ENCODE peak calls at places on chromosomes 11 and 22, in nine cellular contexts. One of them, this sample, is unnamed.

GRCh38 chr22:17106785-17107546 is 14.2 kb downstream of the TMEM121B start:
- DNase-seq in esophagus squamous epithelium: no peak
- DNase-seq in tibial artery: peak; percentile 64
- DNase-seq in HL-60: peak; percentile 98
- DNase-seq in H9: no peak
- DNase-seq in cardiac muscle cell: no peak
- DNase-seq in kidney: no peak
- DNase-seq in HepG2: no peak
- DNase-seq in stomach: no peak
- DNase-seq in this sample: no peak

GRCh38 chr22:49869855-49870712 is 16.4 kb downstream of the ZBED4 start:
- DNase-seq in esophagus squamous epithelium: no peak
- DNase-seq in tibial artery: no peak
- DNase-seq in HL-60: no peak
- DNase-seq in H9: no peak
- DNase-seq in cardiac muscle cell: no peak
- DNase-seq in kidney: no peak
- DNase-seq in HepG2: no peak
- DNase-seq in stomach: no peak
- DNase-seq in this sample: no peak

GRCh38 chr22:37454857-37455686 is 27.8 kb upstream of the ELFN2 start:
- DNase-seq in esophagus squamous epithelium: no peak
- DNase-seq in tibial artery: no peak
- DNase-seq in HL-60: no peak
- DNase-seq in H9: no peak
- DNase-seq in cardiac muscle cell: peak; percentile 91
- DNase-seq in kidney: no peak
- DNase-seq in HepG2: peak; percentile 88
- DNase-seq in stomach: peak; percentile 45
- DNase-seq in this sample: no peak

GRCh38 chr11:130313383-130314183 is 1.1 kb downstream of the ZBTB44 start:
- DNase-seq in esophagus squamous epithelium: no peak
- DNase-seq in tibial artery: no peak
- DNase-seq in HL-60: no peak
- DNase-seq in H9: no peak
- DNase-seq in cardiac muscle cell: peak; percentile 3
- DNase-seq in kidney: no peak
- DNase-seq in HepG2: no peak
- DNase-seq in stomach: no peak
- DNase-seq in this sample: no peak

GRCh38 chr11:27913650-27914049 is 194.3 kb downstream of the KIF18A start:
- DNase-seq in esophagus squamous epithelium: no peak
- DNase-seq in tibial artery: no peak
- DNase-seq in HL-60: no peak
- DNase-seq in H9: no peak
- DNase-seq in cardiac muscle cell: peak; percentile 61
- DNase-seq in kidney: no peak
- DNase-seq in HepG2: no peak
- DNase-seq in stomach: no peak
- DNase-seq in this sample: no peak

GRCh38 chr11:119427279-119427678 is 4.3 kb upstream of the THY1 start:
- DNase-seq in esophagus squamous epithelium: no peak
- DNase-seq in tibial artery: no peak
- DNase-seq in HL-60: peak; percentile 44
- DNase-seq in H9: no peak
- DNase-seq in cardiac muscle cell: peak; percentile 64
- DNase-seq in kidney: no peak
- DNase-seq in HepG2: no peak
- DNase-seq in stomach: no peak
- DNase-seq in this sample: no peak

GRCh38 chr11:107741044-107741823 is 29.4 kb upstream of the SLN start:
- DNase-seq in esophagus squamous epithelium: no peak
- DNase-seq in tibial artery: no peak
- DNase-seq in HL-60: peak; percentile 23
- DNase-seq in H9: no peak
- DNase-seq in cardiac muscle cell: peak; percentile 55
- DNase-seq in kidney: no peak
- DNase-seq in HepG2: peak; percentile 21
- DNase-seq in stomach: no peak
- DNase-seq in this sample: no peak

GRCh38 chr11:34192481-34193401 is 87.3 kb downstream of the NAT10 start:
- DNase-seq in esophagus squamous epithelium: no peak
- DNase-seq in tibial artery: peak; percentile 87
- DNase-seq in HL-60: no peak
- DNase-seq in H9: no peak
- DNase-seq in cardiac muscle cell: peak; percentile 90
- DNase-seq in kidney: no peak
- DNase-seq in HepG2: no peak
- DNase-seq in stomach: peak; percentile 45
- DNase-seq in this sample: no peak

GRCh38 chr22:40363059-40363458 is 7.3 kb upstream of the SGSM3 start:
- DNase-seq in esophagus squamous epithelium: no peak
- DNase-seq in tibial artery: no peak
- DNase-seq in HL-60: no peak
- DNase-seq in H9: no peak
- DNase-seq in cardiac muscle cell: no peak
- DNase-seq in kidney: no peak
- DNase-seq in HepG2: no peak
- DNase-seq in stomach: no peak
- DNase-seq in this sample: no peak

GRCh38 chr11:78261367-78261766 is 72.6 kb downstream of the USP35 start:
- DNase-seq in esophagus squamous epithelium: no peak
- DNase-seq in tibial artery: no peak
- DNase-seq in HL-60: no peak
- DNase-seq in H9: no peak
- DNase-seq in cardiac muscle cell: no peak
- DNase-seq in kidney: no peak
- DNase-seq in HepG2: no peak
- DNase-seq in stomach: no peak
- DNase-seq in this sample: no peak

GRCh38 chr11:34302046-34302921 is 55.5 kb downstream of the ABTB2 start:
- DNase-seq in esophagus squamous epithelium: no peak
- DNase-seq in tibial artery: no peak
- DNase-seq in HL-60: peak; percentile 28
- DNase-seq in H9: no peak
- DNase-seq in cardiac muscle cell: peak; percentile 89
- DNase-seq in kidney: no peak
- DNase-seq in HepG2: no peak
- DNase-seq in stomach: no peak
- DNase-seq in this sample: no peak

GRCh38 chr11:133163463-133164419 is 368.6 kb downstream of the OPCML start:
- DNase-seq in esophagus squamous epithelium: no peak
- DNase-seq in tibial artery: no peak
- DNase-seq in HL-60: no peak
- DNase-seq in H9: peak; percentile 40
- DNase-seq in cardiac muscle cell: peak; percentile 61
- DNase-seq in kidney: no peak
- DNase-seq in HepG2: peak; percentile 51
- DNase-seq in stomach: no peak
- DNase-seq in this sample: peak; percentile 20

GRCh38 chr11:84003181-84003580 is 717.0 kb upstream of the CCDC90B start:
- DNase-seq in esophagus squamous epithelium: no peak
- DNase-seq in tibial artery: no peak
- DNase-seq in HL-60: no peak
- DNase-seq in H9: no peak
- DNase-seq in cardiac muscle cell: no peak
- DNase-seq in kidney: no peak
- DNase-seq in HepG2: no peak
- DNase-seq in stomach: no peak
- DNase-seq in this sample: no peak

GRCh38 chr11:129285387-129285786 is 90.3 kb upstream of the BARX2 start:
- DNase-seq in esophagus squamous epithelium: no peak
- DNase-seq in tibial artery: no peak
- DNase-seq in HL-60: no peak
- DNase-seq in H9: no peak
- DNase-seq in cardiac muscle cell: peak; percentile 24
- DNase-seq in kidney: no peak
- DNase-seq in HepG2: no peak
- DNase-seq in stomach: no peak
- DNase-seq in this sample: peak; percentile 26

GRCh38 chr11:128503231-128503991 is 83.9 kb downstream of the ETS1 start:
- DNase-seq in esophagus squamous epithelium: no peak
- DNase-seq in tibial artery: no peak
- DNase-seq in HL-60: no peak
- DNase-seq in H9: no peak
- DNase-seq in cardiac muscle cell: peak; percentile 65
- DNase-seq in kidney: no peak
- DNase-seq in HepG2: no peak
- DNase-seq in stomach: no peak
- DNase-seq in this sample: no peak

GRCh38 chr11:12137938-12138731 is 27.7 kb downstream of the MICAL2 start:
- DNase-seq in esophagus squamous epithelium: no peak
- DNase-seq in tibial artery: no peak
- DNase-seq in HL-60: no peak
- DNase-seq in H9: no peak
- DNase-seq in cardiac muscle cell: peak; percentile 78
- DNase-seq in kidney: no peak
- DNase-seq in HepG2: no peak
- DNase-seq in stomach: no peak
- DNase-seq in this sample: no peak

GRCh38 chr22:22538226-22538989 is 18.3 kb upstream of the ZNF280A start:
- DNase-seq in esophagus squamous epithelium: no peak
- DNase-seq in tibial artery: no peak
- DNase-seq in HL-60: no peak
- DNase-seq in H9: no peak
- DNase-seq in cardiac muscle cell: no peak
- DNase-seq in kidney: no peak
- DNase-seq in HepG2: no peak
- DNase-seq in stomach: no peak
- DNase-seq in this sample: no peak

GRCh38 chr22:16609548-16610261 is 17.1 kb upstream of the CCT8L2 start:
- DNase-seq in esophagus squamous epithelium: no peak
- DNase-seq in tibial artery: no peak
- DNase-seq in HL-60: no peak
- DNase-seq in H9: no peak
- DNase-seq in cardiac muscle cell: no peak
- DNase-seq in kidney: no peak
- DNase-seq in HepG2: no peak
- DNase-seq in stomach: no peak
- DNase-seq in this sample: no peak

GRCh38 chr11:66639066-66639813 is 737 bp downstream of the RBM4 start:
- DNase-seq in esophagus squamous epithelium: no peak
- DNase-seq in tibial artery: no peak
- DNase-seq in HL-60: no peak
- DNase-seq in H9: no peak
- DNase-seq in cardiac muscle cell: peak; percentile 60
- DNase-seq in kidney: no peak
- DNase-seq in HepG2: peak; percentile 29
- DNase-seq in stomach: no peak
- DNase-seq in this sample: no peak

GRCh38 chr11:92482502-92482901 is 257.9 kb downstream of the FAT3 start:
- DNase-seq in esophagus squamous epithelium: no peak
- DNase-seq in tibial artery: no peak
- DNase-seq in HL-60: no peak
- DNase-seq in H9: no peak
- DNase-seq in cardiac muscle cell: no peak
- DNase-seq in kidney: no peak
- DNase-seq in HepG2: no peak
- DNase-seq in stomach: no peak
- DNase-seq in this sample: no peak

GRCh38 chr22:37638351-37639069 is 959 bp upstream of the SH3BP1 start:
- DNase-seq in esophagus squamous epithelium: no peak
- DNase-seq in tibial artery: no peak
- DNase-seq in HL-60: no peak
- DNase-seq in H9: peak; percentile 45
- DNase-seq in cardiac muscle cell: no peak
- DNase-seq in kidney: no peak
- DNase-seq in HepG2: peak; percentile 60
- DNase-seq in stomach: peak; percentile 43
- DNase-seq in this sample: no peak

GRCh38 chr11:20671856-20672546 is 2.6 kb downstream of the NELL1 start:
- DNase-seq in esophagus squamous epithelium: no peak
- DNase-seq in tibial artery: no peak
- DNase-seq in HL-60: no peak
- DNase-seq in H9: no peak
- DNase-seq in cardiac muscle cell: peak; percentile 6
- DNase-seq in kidney: no peak
- DNase-seq in HepG2: peak; percentile 7
- DNase-seq in stomach: no peak
- DNase-seq in this sample: no peak
- TF ChIP-seq CTCF in esophagus squamous epithelium: no peak
- TF ChIP-seq CTCF in tibial artery: no peak
- TF ChIP-seq CTCF in HL-60: no peak
- TF ChIP-seq CTCF in H9: peak; percentile 40
- TF ChIP-seq CTCF in cardiac muscle cell: peak; percentile 28
- TF ChIP-seq CTCF in kidney: peak; percentile 15
- TF ChIP-seq CTCF in HepG2: peak; percentile 17
- TF ChIP-seq CTCF in stomach: no peak
- TF ChIP-seq CTCF in this sample: no peak

GRCh38 chr11:441418-442274 is at the start of gene ANO9:
- DNase-seq in esophagus squamous epithelium: no peak
- DNase-seq in tibial artery: no peak
- DNase-seq in HL-60: no peak
- DNase-seq in H9: peak; percentile 75
- DNase-seq in cardiac muscle cell: no peak
- DNase-seq in kidney: peak; percentile 85
- DNase-seq in HepG2: peak; percentile 39
- DNase-seq in stomach: peak; percentile 81
- DNase-seq in this sample: peak; percentile 83
- H3K27ac ChIP-seq in esophagus squamous epithelium: peak within 1 kb of the TSS; percentile 83
- H3K27ac ChIP-seq in tibial artery: no peak within 1 kb of the TSS
- H3K27ac ChIP-seq in HL-60: no peak within 1 kb of the TSS
- H3K27ac ChIP-seq in H9: no peak within 1 kb of the TSS
- H3K27ac ChIP-seq in cardiac muscle cell: no peak within 1 kb of the TSS
- H3K27ac ChIP-seq in kidney: no peak within 1 kb of the TSS
- H3K27ac ChIP-seq in HepG2: no peak within 1 kb of the TSS
- H3K27ac ChIP-seq in stomach: peak within 1 kb of the TSS; percentile 56
- H3K27ac ChIP-seq in this sample: peak within 1 kb of the TSS; percentile 32

GRCh38 chr11:22069844-22070243 is 123.0 kb upstream of the ANO5 start:
- DNase-seq in esophagus squamous epithelium: no peak
- DNase-seq in tibial artery: no peak
- DNase-seq in HL-60: no peak
- DNase-seq in H9: no peak
- DNase-seq in cardiac muscle cell: no peak
- DNase-seq in kidney: no peak
- DNase-seq in HepG2: no peak
- DNase-seq in stomach: no peak
- DNase-seq in this sample: no peak

DNA sequence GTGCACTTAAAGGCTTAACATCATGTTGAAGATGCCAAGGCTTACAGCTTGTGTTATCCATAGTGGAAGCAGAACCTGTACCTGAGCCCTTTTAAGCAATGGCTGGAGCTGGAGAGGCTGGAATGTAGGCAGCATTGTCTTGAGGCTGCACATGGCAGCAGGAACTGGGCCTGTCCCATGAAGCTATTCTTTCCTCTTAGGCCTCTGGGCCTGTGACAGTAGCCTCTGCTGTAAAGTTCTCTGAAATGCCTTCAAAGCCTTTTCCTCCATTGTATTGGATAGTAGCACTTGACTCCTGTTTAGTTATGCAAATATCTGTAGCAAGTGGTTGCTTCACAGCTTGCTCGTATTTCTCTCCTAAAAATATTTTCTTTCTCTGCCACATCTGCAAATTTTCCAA is 127.4 kb upstream of the ANO5 start:
- DNase-seq in esophagus squamous epithelium: no peak
- DNase-seq in tibial artery: no peak
- DNase-seq in HL-60: no peak
- DNase-seq in H9: peak; percentile 35
- DNase-seq in cardiac muscle cell: no peak
- DNase-seq in kidney: no peak
- DNase-seq in HepG2: no peak
- DNase-seq in stomach: no peak
- DNase-seq in this sample: no peak
- TF ChIP-seq CTCF in esophagus squamous epithelium: no peak
- TF ChIP-seq CTCF in tibial artery: no peak
- TF ChIP-seq CTCF in HL-60: no peak
- TF ChIP-seq CTCF in H9: no peak
- TF ChIP-seq CTCF in cardiac muscle cell: no peak
- TF ChIP-seq CTCF in kidney: no peak
- TF ChIP-seq CTCF in HepG2: no peak
- TF ChIP-seq CTCF in stomach: no peak
- TF ChIP-seq CTCF in this sample: no peak

GRCh38 chr22:24507742-24508141 is 12.6 kb downstream of the UPB1 start:
- DNase-seq in esophagus squamous epithelium: no peak
- DNase-seq in tibial artery: no peak
- DNase-seq in HL-60: no peak
- DNase-seq in H9: peak; percentile 90
- DNase-seq in cardiac muscle cell: no peak
- DNase-seq in kidney: peak; percentile 18
- DNase-seq in HepG2: no peak
- DNase-seq in stomach: no peak
- DNase-seq in this sample: no peak
- H3K27ac ChIP-seq in esophagus squamous epithelium: no peak overlapping the region
- H3K27ac ChIP-seq in tibial artery: no peak overlapping the region
- H3K27ac ChIP-seq in HL-60: no peak overlapping the region
- H3K27ac ChIP-seq in H9: no peak overlapping the region
- H3K27ac ChIP-seq in cardiac muscle cell: peak overlapping the region; percentile 68
- H3K27ac ChIP-seq in kidney: no peak overlapping the region
- H3K27ac ChIP-seq in HepG2: peak overlapping the region; percentile 99
- H3K27ac ChIP-seq in stomach: no peak overlapping the region
- H3K27ac ChIP-seq in this sample: no peak overlapping the region